ENCODE peak calls at places on chromosomes 3 and 15, in five cellular contexts. K is neural crest cell; N is activated CD4-positive, alpha-beta T cell treated with anti-CD3 and anti-CD28 coated beads, Interleukin-2, amount 50 U/mL, for 48 hours; Y is NCI-H1417; I is thoracic aorta. G is an unnamed sample.

GRCh38 chr3:13162550-13163320 is 89.5 kb upstream of the IQSEC1 start:
- DNase-seq in K (no peak), N (no peak), Y (no peak), I (no peak), G (no peak)

GRCh38 chr15:95350908-95351307 is 979.6 kb upstream of the NR2F2 start:
- DNase-seq in K (no peak), N (no peak), Y (no peak), I (no peak), G (no peak)

GRCh38 chr3:42130329-42131070 is 39.3 kb downstream of the TRAK1 start:
- DNase-seq in K (no peak), N (no peak), Y (no peak), I (no peak), G (no peak)

GRCh38 chr3:116815831-116816588 is 106.4 kb downstream of the TUSC7 start:
- DNase-seq in K (no peak), N (no peak), Y (no peak), I (no peak), G (no peak)

GRCh38 chr3:193165431-193166120 is 75.4 kb upstream of the PLAAT1 start:
- DNase-seq in K (no peak), N (no peak), Y (no peak), I (no peak), G (no peak)

GRCh38 chr3:121748638-121749275 is 784 bp downstream of the GOLGB1 start:
- DNase-seq in K (no peak), N (peak; percentile 44), Y (no peak), I (no peak), G (peak; percentile 15)

GRCh38 chr3:42839616-42840015 is 30.4 kb downstream of the ACKR2 start:
- DNase-seq in K (peak; percentile 35), N (no peak), Y (peak; percentile 14), I (no peak), G (peak; percentile 80)

GRCh38 chr15:37891754-37892368 is 42.6 kb upstream of the TMCO5A start:
- DNase-seq in K (no peak), N (no peak), Y (peak; percentile 24), I (no peak), G (peak; percentile 74)

GRCh38 chr3:172711457-172711800 is 562 bp upstream of the NCEH1 start:
- DNase-seq in K (no peak), N (no peak), Y (no peak), I (no peak), G (no peak)

GRCh38 chr15:60869851-60870250 is 359.3 kb downstream of the RORA start:
- DNase-seq in K (no peak), N (no peak), Y (no peak), I (no peak), G (no peak)

GRCh38 chr15:99502661-99503060 is 63.1 kb upstream of the MEF2A start:
- DNase-seq in K (no peak), N (no peak), Y (no peak), I (no peak), G (no peak)

GRCh38 chr3:147672436-147672835 is 263.3 kb downstream of the ZIC1 start:
- DNase-seq in K (no peak), N (no peak), Y (no peak), I (no peak), G (no peak)

GRCh38 chr15:90210593-90210992 is 9.5 kb downstream of the SEMA4B start:
- DNase-seq in K (no peak), N (no peak), Y (no peak), I (no peak), G (no peak)

GRCh38 chr3:152841131-152841530 is 6.2 kb downstream of the P2RY1 start:
- DNase-seq in K (no peak), N (no peak), Y (no peak), I (no peak), G (no peak)

GRCh38 chr15:62209322-62209721 is 44.2 kb upstream of the C2CD4B start:
- DNase-seq in K (no peak), N (no peak), Y (no peak), I (no peak), G (no peak)

GRCh38 chr15:26449296-26449695 is 323.6 kb downstream of the GABRB3 start:
- DNase-seq in K (no peak), N (no peak), Y (no peak), I (no peak), G (no peak)

GRCh38 chr3:43019168-43019765 is 40.2 kb downstream of the GASK1A start:
- DNase-seq in K (no peak), N (no peak), Y (no peak), I (no peak), G (peak; percentile 13)

GRCh38 chr15:79896131-79896633 is 632 bp downstream of the MTHFS start:
- DNase-seq in K (peak; percentile 2), N (no peak), Y (no peak), I (no peak), G (no peak)

GRCh38 chr15:89362203-89363101 is 27.8 kb upstream of the POLG start:
- DNase-seq in K (no peak), N (no peak), Y (peak; percentile 88), I (no peak), G (no peak)

GRCh38 chr3:73623316-73623715 is 1.4 kb downstream of the PDZRN3 start:
- DNase-seq in K (no peak), N (no peak), Y (no peak), I (no peak), G (no peak)

GRCh38 chr15:28191832-28192231 is 92.7 kb upstream of the OCA2 start:
- DNase-seq in K (peak; percentile 68), N (no peak), Y (no peak), I (peak; percentile 18), G (peak; percentile 94)